ENCODE peak calls at places on chromosomes 1 and 21, in five cellular contexts. One of them, this sample, is unnamed.

GRCh38 chr1:205920861-205921558 is 22.2 kb downstream of the SLC26A9 start:
- DNase-seq in GM12878: no peak
- DNase-seq in neural crest cell: no peak
- DNase-seq in heart left ventricle: no peak
- DNase-seq in fibroblast of the aortic adventitia: no peak
- DNase-seq in this sample: no peak

GRCh38 chr1:28449904-28450303 is 55.9 kb upstream of the RCC1 start:
- DNase-seq in fibroblast of the aortic adventitia: peak
- DNase-seq in heart left ventricle: no peak
- DNase-seq in GM12878: peak
- DNase-seq in neural crest cell: no peak
- DNase-seq in this sample: no peak

GRCh38 chr1:44031900-44032817 is 897 bp upstream of the SLC6A9 start:
- DNase-seq in heart left ventricle: no peak
- DNase-seq in GM12878: no peak
- DNase-seq in fibroblast of the aortic adventitia: peak
- DNase-seq in neural crest cell: no peak
- DNase-seq in this sample: no peak

GRCh38 chr1:19596065-19596718 is 47.9 kb upstream of the NBL1 start:
- DNase-seq in heart left ventricle: no peak
- DNase-seq in GM12878: no peak
- DNase-seq in fibroblast of the aortic adventitia: no peak
- DNase-seq in neural crest cell: no peak
- DNase-seq in this sample: no peak

GRCh38 chr1:27418326-27418761 is 25.9 kb downstream of the GPR3 start:
- DNase-seq in heart left ventricle: peak
- DNase-seq in GM12878: no peak
- DNase-seq in neural crest cell: no peak
- DNase-seq in fibroblast of the aortic adventitia: peak
- DNase-seq in this sample: no peak

GRCh38 chr1:53572802-53573148 is 113.6 kb downstream of the DMRTB1 start:
- DNase-seq in neural crest cell: no peak
- DNase-seq in fibroblast of the aortic adventitia: no peak
- DNase-seq in GM12878: no peak
- DNase-seq in heart left ventricle: no peak
- DNase-seq in this sample: no peak

GRCh38 chr1:212607206-212607923 is 1.2 kb upstream of the ATF3 start:
- DNase-seq in heart left ventricle: peak
- DNase-seq in GM12878: no peak
- DNase-seq in neural crest cell: no peak
- DNase-seq in fibroblast of the aortic adventitia: no peak
- DNase-seq in this sample: no peak

GRCh38 chr1:201582261-201582951 is 43.5 kb downstream of the NAV1 start:
- DNase-seq in GM12878: no peak
- DNase-seq in heart left ventricle: peak
- DNase-seq in fibroblast of the aortic adventitia: peak
- DNase-seq in neural crest cell: no peak
- DNase-seq in this sample: no peak

GRCh38 chr1:8348777-8349472 is 31.0 kb downstream of the SLC45A1 start:
- DNase-seq in heart left ventricle: peak
- DNase-seq in GM12878: no peak
- DNase-seq in fibroblast of the aortic adventitia: peak
- DNase-seq in neural crest cell: peak
- DNase-seq in this sample: peak

GRCh38 chr1:69073176-69073575 is 494.5 kb upstream of the LRRC7 start:
- DNase-seq in GM12878: no peak
- DNase-seq in heart left ventricle: no peak
- DNase-seq in neural crest cell: no peak
- DNase-seq in fibroblast of the aortic adventitia: no peak
- DNase-seq in this sample: no peak

GRCh38 chr1:19101244-19101643 is 108.8 kb downstream of the UBR4 start:
- DNase-seq in fibroblast of the aortic adventitia: no peak
- DNase-seq in heart left ventricle: no peak
- DNase-seq in neural crest cell: no peak
- DNase-seq in GM12878: no peak
- DNase-seq in this sample: no peak

GRCh38 chr1:35460796-35461195 is 96.4 kb downstream of the KIAA0319L start:
- DNase-seq in GM12878: no peak
- DNase-seq in heart left ventricle: no peak
- DNase-seq in neural crest cell: no peak
- DNase-seq in fibroblast of the aortic adventitia: no peak
- DNase-seq in this sample: no peak

GRCh38 chr1:177181631-177182291 is 11.0 kb downstream of the BRINP2 start:
- DNase-seq in GM12878: no peak
- DNase-seq in fibroblast of the aortic adventitia: peak
- DNase-seq in heart left ventricle: peak
- DNase-seq in neural crest cell: peak
- DNase-seq in this sample: peak

GRCh38 chr21:18114735-18115134 is 129.9 kb upstream of the CHODL start:
- DNase-seq in fibroblast of the aortic adventitia: no peak
- DNase-seq in heart left ventricle: no peak
- DNase-seq in GM12878: no peak
- DNase-seq in neural crest cell: no peak
- DNase-seq in this sample: no peak

GRCh38 chr21:42156690-42157605 is 62.0 kb upstream of the ABCG1 start:
- DNase-seq in heart left ventricle: peak
- DNase-seq in neural crest cell: peak
- DNase-seq in fibroblast of the aortic adventitia: no peak
- DNase-seq in GM12878: no peak
- DNase-seq in this sample: peak

GRCh38 chr21:39116761-39117425 is 66.4 kb downstream of the PSMG1 start:
- DNase-seq in fibroblast of the aortic adventitia: no peak
- DNase-seq in neural crest cell: no peak
- DNase-seq in GM12878: no peak
- DNase-seq in heart left ventricle: no peak
- DNase-seq in this sample: no peak

GRCh38 chr1:207825719-207826556 is 74.1 kb downstream of the CD46 start:
- DNase-seq in GM12878: peak
- DNase-seq in heart left ventricle: peak
- DNase-seq in neural crest cell: no peak
- DNase-seq in fibroblast of the aortic adventitia: peak
- DNase-seq in this sample: no peak

GRCh38 chr1:93180723-93181613 is at the start of gene CCDC18:
- DNase-seq in heart left ventricle: no peak
- DNase-seq in GM12878: peak
- DNase-seq in neural crest cell: no peak
- DNase-seq in fibroblast of the aortic adventitia: no peak
- DNase-seq in this sample: no peak

GRCh38 chr1:57277681-57278080 is 146.2 kb downstream of the DAB1 start:
- DNase-seq in GM12878: no peak
- DNase-seq in fibroblast of the aortic adventitia: no peak
- DNase-seq in heart left ventricle: no peak
- DNase-seq in neural crest cell: no peak
- DNase-seq in this sample: no peak

GRCh38 chr1:228273720-228274451 is 66.0 kb downstream of the OBSCN start:
- DNase-seq in fibroblast of the aortic adventitia: no peak
- DNase-seq in GM12878: no peak
- DNase-seq in neural crest cell: no peak
- DNase-seq in heart left ventricle: peak
- DNase-seq in this sample: no peak
- TF ChIP-seq CTCF in fibroblast of the aortic adventitia: no peak
- TF ChIP-seq CTCF in GM12878: no peak
- TF ChIP-seq CTCF in neural crest cell: no peak
- TF ChIP-seq CTCF in heart left ventricle: no peak
- TF ChIP-seq CTCF in this sample: no peak

DNA sequence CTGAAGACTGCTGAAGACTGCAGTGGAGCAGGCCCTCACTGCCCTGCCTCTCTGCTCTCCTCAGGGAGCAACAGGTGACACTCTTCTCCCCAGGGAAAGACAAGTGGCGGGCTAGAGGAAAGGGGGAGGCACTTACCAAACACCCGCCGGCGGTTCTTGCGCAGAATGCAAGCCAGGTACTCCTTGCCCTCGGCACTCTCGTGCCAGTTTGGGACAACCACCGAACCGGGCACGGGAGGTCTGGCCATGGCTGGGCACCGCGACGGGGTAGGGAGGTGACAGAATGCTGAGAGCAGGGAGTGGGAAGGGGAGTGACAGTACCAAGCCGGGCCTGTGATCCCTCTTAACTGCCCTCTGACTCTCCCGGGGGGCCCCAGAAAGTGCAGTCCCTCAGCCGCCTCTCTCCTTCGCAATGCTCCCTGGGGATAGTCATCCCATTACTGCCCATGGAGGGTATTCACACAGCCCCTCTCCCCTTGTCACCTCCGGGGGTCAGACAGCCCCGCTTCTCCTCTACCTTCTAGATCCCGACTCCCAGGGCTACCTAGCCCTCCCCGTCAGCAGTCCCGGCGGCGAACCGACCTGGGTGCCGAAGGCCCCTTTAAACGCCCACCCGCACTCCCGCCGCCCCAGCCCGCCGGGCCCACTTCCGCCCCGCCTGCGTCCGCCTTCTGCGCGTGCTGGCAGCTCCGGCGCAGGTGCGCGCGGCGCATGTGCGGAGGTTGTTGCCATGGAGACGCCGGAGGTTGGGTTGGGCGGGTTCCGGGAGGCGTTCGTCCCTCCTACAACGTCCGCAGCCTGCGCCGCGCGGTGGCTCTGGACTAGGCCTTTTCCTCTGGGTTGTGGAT is at the start of gene CPLANE2:
- DNase-seq in GM12878: peak
- DNase-seq in fibroblast of the aortic adventitia: peak
- DNase-seq in neural crest cell: peak
- DNase-seq in heart left ventricle: peak
- DNase-seq in this sample: peak
- TF ChIP-seq CTCF in GM12878: no peak
- TF ChIP-seq CTCF in fibroblast of the aortic adventitia: no peak
- TF ChIP-seq CTCF in neural crest cell: no peak
- TF ChIP-seq CTCF in heart left ventricle: peak
- TF ChIP-seq CTCF in this sample: no peak

DNA sequence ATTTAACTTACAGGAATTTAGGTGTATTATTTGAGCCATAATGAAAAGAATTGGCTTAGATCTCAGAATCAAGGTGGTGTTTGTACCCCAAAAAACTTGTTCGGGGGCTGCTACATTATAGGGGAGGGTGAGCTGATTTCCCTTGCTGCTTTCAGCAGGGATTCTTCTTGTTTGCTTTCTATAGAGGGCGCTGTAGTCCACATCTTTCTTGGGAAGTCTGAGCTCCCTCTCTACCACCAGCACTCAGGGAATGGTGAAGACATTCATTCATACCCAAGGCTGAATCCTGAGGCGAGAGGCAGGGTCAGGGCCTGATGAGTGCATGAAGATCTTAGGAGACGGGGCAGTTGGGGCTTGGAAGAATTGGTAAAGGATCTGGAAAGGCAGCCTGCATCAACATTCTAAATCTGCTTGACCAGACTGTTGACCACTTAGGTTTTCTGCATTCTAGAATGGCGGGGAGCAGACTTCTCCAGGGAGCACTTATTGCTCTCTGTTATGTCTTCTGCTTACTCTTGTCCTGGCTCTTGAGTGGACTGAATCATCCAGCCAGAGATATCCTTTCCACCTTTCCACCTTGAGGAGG is 18.9 kb downstream of the SPATA46 start:
- DNase-seq in GM12878: no peak
- DNase-seq in heart left ventricle: no peak
- DNase-seq in neural crest cell: no peak
- DNase-seq in fibroblast of the aortic adventitia: peak
- DNase-seq in this sample: peak
- TF ChIP-seq CTCF in GM12878: peak
- TF ChIP-seq CTCF in heart left ventricle: peak
- TF ChIP-seq CTCF in neural crest cell: peak
- TF ChIP-seq CTCF in fibroblast of the aortic adventitia: peak
- TF ChIP-seq CTCF in this sample: peak

DNA sequence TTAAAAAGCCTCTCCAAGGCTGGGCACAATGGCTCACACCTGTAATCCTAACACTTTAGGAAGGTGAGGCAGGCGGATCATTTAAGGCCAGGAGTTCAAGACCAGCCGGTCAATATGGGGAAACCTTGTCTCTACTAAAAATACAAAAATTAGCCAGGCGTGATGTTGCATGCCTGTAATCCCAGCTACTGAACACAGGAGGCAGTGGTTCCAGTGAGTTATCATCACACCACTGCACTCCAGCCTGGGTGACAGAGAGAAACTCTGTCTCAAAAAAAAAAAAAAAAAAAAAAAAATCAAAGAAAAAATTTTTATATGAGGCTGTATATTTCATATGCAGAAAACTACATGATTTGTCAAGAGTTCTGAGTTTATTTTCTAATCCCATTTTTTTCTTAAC is 1107.1 kb upstream of the TMPRSS15 start:
- DNase-seq in neural crest cell: no peak
- DNase-seq in fibroblast of the aortic adventitia: no peak
- DNase-seq in GM12878: no peak
- DNase-seq in heart left ventricle: no peak
- DNase-seq in this sample: no peak
- TF ChIP-seq CTCF in neural crest cell: peak
- TF ChIP-seq CTCF in fibroblast of the aortic adventitia: no peak
- TF ChIP-seq CTCF in GM12878: no peak
- TF ChIP-seq CTCF in heart left ventricle: no peak
- TF ChIP-seq CTCF in this sample: no peak

GRCh38 chr1:13517193-13517812 is 3.5 kb upstream of the LRRC38 start:
- DNase-seq in GM12878: no peak
- DNase-seq in heart left ventricle: no peak
- DNase-seq in neural crest cell: peak
- DNase-seq in fibroblast of the aortic adventitia: no peak
- DNase-seq in this sample: no peak
- TF ChIP-seq CTCF in GM12878: peak
- TF ChIP-seq CTCF in heart left ventricle: peak
- TF ChIP-seq CTCF in neural crest cell: peak
- TF ChIP-seq CTCF in fibroblast of the aortic adventitia: peak
- TF ChIP-seq CTCF in this sample: peak

GRCh38 chr1:107549152-107549810 is 408.4 kb downstream of the NTNG1 start:
- DNase-seq in GM12878: no peak
- DNase-seq in fibroblast of the aortic adventitia: no peak
- DNase-seq in heart left ventricle: no peak
- DNase-seq in neural crest cell: no peak
- DNase-seq in this sample: no peak

GRCh38 chr1:107548276-107548675 is 407.4 kb downstream of the NTNG1 start:
- DNase-seq in neural crest cell: no peak
- DNase-seq in fibroblast of the aortic adventitia: no peak
- DNase-seq in GM12878: no peak
- DNase-seq in heart left ventricle: no peak
- DNase-seq in this sample: no peak

GRCh38 chr1:107551491-107551890 is 410.7 kb downstream of the NTNG1 start:
- DNase-seq in GM12878: no peak
- DNase-seq in neural crest cell: no peak
- DNase-seq in heart left ventricle: no peak
- DNase-seq in fibroblast of the aortic adventitia: no peak
- DNase-seq in this sample: no peak

GRCh38 chr1:107547363-107548155 is 406.7 kb downstream of the NTNG1 start:
- DNase-seq in neural crest cell: no peak
- DNase-seq in heart left ventricle: no peak
- DNase-seq in fibroblast of the aortic adventitia: no peak
- DNase-seq in GM12878: no peak
- DNase-seq in this sample: no peak

DNA sequence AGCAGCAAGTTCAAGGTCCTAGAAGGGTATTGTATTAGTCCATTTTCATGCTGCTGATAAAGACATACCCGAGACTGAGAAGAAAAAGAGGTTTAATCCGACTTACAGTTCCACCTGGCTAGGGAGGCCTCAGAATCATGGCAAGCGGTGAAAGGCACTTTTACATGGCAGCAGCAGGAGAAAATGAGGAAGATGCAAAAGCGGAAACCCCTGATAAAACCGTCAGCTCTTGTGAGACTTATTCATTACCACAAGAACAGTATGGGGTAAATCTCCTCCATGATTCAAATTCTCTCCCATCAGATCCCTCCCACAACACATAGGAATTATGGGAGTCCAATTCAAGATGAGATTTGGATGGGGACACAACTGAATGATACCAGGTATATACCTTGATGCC is 409.5 kb downstream of the NTNG1 start:
- DNase-seq in fibroblast of the aortic adventitia: no peak
- DNase-seq in neural crest cell: no peak
- DNase-seq in GM12878: no peak
- DNase-seq in heart left ventricle: no peak
- DNase-seq in this sample: no peak
- TF ChIP-seq CTCF in fibroblast of the aortic adventitia: no peak
- TF ChIP-seq CTCF in neural crest cell: no peak
- TF ChIP-seq CTCF in GM12878: no peak
- TF ChIP-seq CTCF in heart left ventricle: no peak
- TF ChIP-seq CTCF in this sample: no peak